ENCODE peak calls at places on chromosomes 2 and 18, in nine cellular contexts. N is small intestine, D is endothelial cell of umbilical vein, R is colonic mucosa, B is cardiac muscle cell, A is RWPE1, E is heart right ventricle, W is prostate gland, X is AG04450. K is an unnamed sample.

GRCh38 chr2:107197601-107198000 is 311.6 kb upstream of the ST6GAL2 start:
- DNase-seq in W (no peak), A (no peak), X (no peak), E (no peak), R (no peak), N (no peak), D (no peak), B (no peak), K (no peak)

GRCh38 chr2:142142595-142142994 is 11.8 kb upstream of the LRP1B start:
- DNase-seq in A (no peak), W (no peak), D (no peak), X (no peak), N (no peak), R (no peak), E (no peak), B (no peak), K (no peak)

GRCh38 chr2:12261993-12262680 is 454.6 kb upstream of the TRIB2 start:
- DNase-seq in R (no peak), D (no peak), N (no peak), W (no peak), E (no peak), A (peak; percentile 8), X (no peak), B (no peak), K (no peak)

GRCh38 chr2:174667461-174667860 is 69.9 kb upstream of the WIPF1 start:
- DNase-seq in W (no peak), X (no peak), E (no peak), R (no peak), D (peak; percentile 37), B (no peak), A (no peak), N (no peak), K (no peak)

GRCh38 chr2:197464180-197464579 is 10.8 kb downstream of the COQ10B start:
- DNase-seq in B (no peak), N (no peak), X (no peak), A (no peak), W (no peak), E (no peak), D (no peak), R (no peak), K (no peak)

GRCh38 chr18:35634376-35634775 is 52.8 kb downstream of the GALNT1 start:
- DNase-seq in E (no peak), N (no peak), R (no peak), X (no peak), W (no peak), A (no peak), B (no peak), D (peak; percentile 42), K (no peak)

GRCh38 chr2:151833984-151834383 is 5.8 kb upstream of the ARL5A start:
- DNase-seq in X (no peak), W (no peak), A (no peak), R (no peak), B (no peak), N (no peak), D (no peak), E (no peak), K (no peak)

GRCh38 chr2:22282902-22283301 is 1102.1 kb upstream of the KLHL29 start:
- DNase-seq in X (no peak), B (no peak), A (no peak), N (no peak), E (no peak), D (no peak), R (no peak), W (no peak), K (no peak)

GRCh38 chr2:96156011-96156820 is 11.0 kb upstream of the DUSP2 start:
- DNase-seq in A (no peak), E (no peak), R (no peak), D (no peak), B (no peak), X (no peak), W (no peak), N (no peak), K (no peak)

DNA sequence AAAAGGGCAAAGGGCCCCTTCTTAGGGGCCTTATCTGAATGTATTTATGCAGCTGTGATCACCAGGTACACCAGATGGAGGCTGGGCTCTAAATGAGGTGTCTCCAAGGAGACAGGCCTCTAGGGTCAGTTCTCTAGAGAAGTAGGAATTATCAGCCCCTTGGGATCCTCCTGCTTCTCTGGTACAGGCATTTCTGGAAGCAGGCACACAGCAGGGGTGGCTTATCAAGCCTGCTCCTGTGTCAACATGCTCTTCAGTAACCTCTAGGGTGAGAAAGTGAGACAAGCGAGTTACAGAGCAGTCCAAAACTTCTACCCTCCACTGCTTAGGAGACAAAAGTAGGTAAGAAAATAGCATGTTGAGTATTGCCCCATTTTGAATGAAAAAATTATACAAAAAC is 13.8 kb downstream of the TPGS2 start:
- DNase-seq in N (no peak), E (peak; percentile 5), X (no peak), A (no peak), B (peak; percentile 59), W (no peak), D (no peak), R (no peak), K (no peak)
- H3K27ac ChIP-seq in N (no peak overlapping the region), E (no peak overlapping the region), X (no peak overlapping the region), A (no peak overlapping the region), B (peak overlapping the region; percentile 77), W (no peak overlapping the region), D (no peak overlapping the region), R (no peak overlapping the region), K (no peak overlapping the region)

GRCh38 chr18:34121157-34121807 is 103.4 kb downstream of the NOL4 start:
- DNase-seq in D (no peak), B (no peak), R (no peak), E (no peak), X (no peak), N (peak; percentile 71), A (peak; percentile 10), W (peak; percentile 12), K (no peak)
- H3K27ac ChIP-seq in D (no peak overlapping the region), B (no peak overlapping the region), R (no peak overlapping the region), E (no peak overlapping the region), X (no peak overlapping the region), N (no peak overlapping the region), A (no peak overlapping the region), W (no peak overlapping the region), K (no peak overlapping the region)

DNA sequence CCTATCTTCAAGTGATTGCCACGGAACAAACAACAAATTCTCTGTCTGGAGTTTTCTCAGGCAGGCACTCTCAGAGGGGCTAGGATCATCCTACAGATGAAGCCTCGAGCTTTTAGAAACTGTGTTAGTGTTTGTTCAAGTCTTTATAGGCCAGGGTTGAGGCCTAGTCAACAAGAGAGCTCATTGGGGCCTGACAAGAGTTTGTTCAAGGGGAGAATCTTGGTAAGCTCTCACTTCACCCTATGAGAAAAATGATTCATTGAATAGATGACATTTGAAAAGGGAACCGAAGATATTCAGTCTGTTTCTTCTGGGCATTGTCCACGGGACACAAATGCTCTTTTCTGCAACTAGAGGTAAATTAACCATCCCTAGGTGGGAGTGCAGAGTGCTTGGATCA is 476.9 kb downstream of the PTPRM start:
- DNase-seq in X (no peak), A (no peak), W (no peak), N (no peak), E (no peak), R (no peak), B (no peak), D (no peak), K (no peak)
- H3K27ac ChIP-seq in X (no peak overlapping the region), A (no peak overlapping the region), W (no peak overlapping the region), N (no peak overlapping the region), E (no peak overlapping the region), R (no peak overlapping the region), B (no peak overlapping the region), D (no peak overlapping the region), K (no peak overlapping the region)

DNA sequence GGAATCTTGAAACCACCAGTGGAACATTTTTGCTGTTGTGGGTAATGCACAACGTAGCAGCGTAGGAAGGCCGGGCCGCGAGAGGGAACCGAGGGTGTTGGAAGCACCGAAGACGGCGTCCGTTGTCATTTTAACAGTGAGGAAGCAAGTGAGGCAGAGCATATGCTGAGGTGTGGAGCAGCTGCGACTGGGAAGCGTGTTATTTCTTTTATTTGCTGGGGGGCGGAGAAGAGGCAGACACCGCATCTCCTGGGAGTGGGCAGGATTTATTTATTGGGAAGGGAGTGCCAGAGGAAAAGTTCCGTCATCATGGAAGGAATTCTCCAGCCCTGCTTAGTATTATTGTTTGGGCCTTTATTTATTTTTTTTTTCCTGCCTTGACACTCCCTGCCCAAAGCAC is 232.8 kb downstream of the KLHL29 start:
- DNase-seq in D (no peak), W (no peak), X (no peak), E (peak; percentile 51), N (no peak), R (no peak), B (no peak), A (no peak), K (peak; percentile 40)
- H3K27ac ChIP-seq in D (no peak overlapping the region), W (peak overlapping the region; percentile 66), X (no peak overlapping the region), E (peak overlapping the region; percentile 46), N (peak overlapping the region; percentile 30), R (peak overlapping the region; percentile 24), B (no peak overlapping the region), A (no peak overlapping the region), K (peak overlapping the region; percentile 72)

GRCh38 chr2:239106314-239106908 is 258.5 kb downstream of the TWIST2 start:
- DNase-seq in A (peak; percentile 78), N (peak; percentile 43), D (peak; percentile 59), E (peak; percentile 40), R (peak; percentile 58), B (peak; percentile 61), X (no peak), W (peak; percentile 32), K (no peak)

GRCh38 chr2:239105234-239105633 is 257.3 kb downstream of the TWIST2 start:
- DNase-seq in W (no peak), E (no peak), A (no peak), B (no peak), N (no peak), X (no peak), D (no peak), R (no peak), K (no peak)

GRCh38 chr2:239108459-239108858 is 260.6 kb downstream of the TWIST2 start:
- DNase-seq in N (no peak), B (peak; percentile 49), R (no peak), A (no peak), W (no peak), D (no peak), X (no peak), E (no peak), K (no peak)

GRCh38 chr2:239107936-239108335 is 260.1 kb downstream of the TWIST2 start:
- DNase-seq in W (no peak), R (no peak), E (no peak), X (no peak), B (no peak), N (no peak), A (no peak), D (no peak), K (no peak)

GRCh38 chr2:239106971-239107370 is 259.1 kb downstream of the TWIST2 start:
- DNase-seq in D (no peak), R (no peak), B (no peak), A (no peak), W (no peak), X (no peak), E (no peak), N (no peak), K (no peak)
- H3K27ac ChIP-seq in D (no peak overlapping the region), R (no peak overlapping the region), B (no peak overlapping the region), A (no peak overlapping the region), W (no peak overlapping the region), X (no peak overlapping the region), E (no peak overlapping the region), N (no peak overlapping the region), K (no peak overlapping the region)

GRCh38 chr2:161044095-161044874 is 115.9 kb upstream of the TANK start:
- DNase-seq in N (no peak), R (no peak), A (no peak), X (no peak), B (no peak), E (no peak), W (no peak), D (no peak), K (peak; percentile 53)
- H3K27ac ChIP-seq in N (no peak overlapping the region), R (no peak overlapping the region), A (no peak overlapping the region), X (peak overlapping the region; percentile 59), B (no peak overlapping the region), E (no peak overlapping the region), W (no peak overlapping the region), D (no peak overlapping the region), K (peak overlapping the region; percentile 66)

GRCh38 chr2:235572592-235572991 is 78.7 kb downstream of the AGAP1 start:
- DNase-seq in E (no peak), X (no peak), A (no peak), N (no peak), B (no peak), R (no peak), D (no peak), W (no peak), K (no peak)
- H3K27ac ChIP-seq in E (no peak overlapping the region), X (no peak overlapping the region), A (no peak overlapping the region), N (no peak overlapping the region), B (no peak overlapping the region), R (no peak overlapping the region), D (no peak overlapping the region), W (no peak overlapping the region), K (no peak overlapping the region)

K was measured in gastrocnemius medialis.